ENCODE peak calls at places on chromosomes 2 and 18, in eight cellular contexts. One of them, this sample, is unnamed.

GRCh38 chr18:64019922-64020756 is 50.3 kb downstream of the SERPINB8 start:
- DNase-seq in stimulated activated CD4-positive, alpha-beta T cell treated with anti-CD3 and anti-CD28 coated beads, TNF-alpha, amount 100 ng/mL, for 4 hours: no peak
- DNase-seq in anterior cingulate cortex: no peak
- DNase-seq in stimulated activated CD8-positive, alpha-beta memory T cell treated with anti-CD3 and anti-CD28 coated beads, Interleukin-4, amount 100 ng/mL, for 24 hours: no peak
- DNase-seq in mesothelial cell of epicardium: no peak
- DNase-seq in NCI-H774: no peak
- DNase-seq in A172: no peak
- DNase-seq in neural progenitor cell: no peak
- DNase-seq in this sample: peak

GRCh38 chr2:633371-633770 is 43.8 kb downstream of the TMEM18 start:
- DNase-seq in stimulated activated CD8-positive, alpha-beta memory T cell treated with anti-CD3 and anti-CD28 coated beads, Interleukin-4, amount 100 ng/mL, for 24 hours: no peak
- DNase-seq in stimulated activated CD4-positive, alpha-beta T cell treated with anti-CD3 and anti-CD28 coated beads, TNF-alpha, amount 100 ng/mL, for 4 hours: no peak
- DNase-seq in mesothelial cell of epicardium: no peak
- DNase-seq in NCI-H774: no peak
- DNase-seq in neural progenitor cell: no peak
- DNase-seq in A172: no peak
- DNase-seq in anterior cingulate cortex: no peak
- DNase-seq in this sample: no peak

GRCh38 chr2:180829261-180829660 is 151.1 kb upstream of the UBE2E3 start:
- DNase-seq in stimulated activated CD8-positive, alpha-beta memory T cell treated with anti-CD3 and anti-CD28 coated beads, Interleukin-4, amount 100 ng/mL, for 24 hours: no peak
- DNase-seq in anterior cingulate cortex: no peak
- DNase-seq in NCI-H774: no peak
- DNase-seq in A172: peak
- DNase-seq in stimulated activated CD4-positive, alpha-beta T cell treated with anti-CD3 and anti-CD28 coated beads, TNF-alpha, amount 100 ng/mL, for 4 hours: no peak
- DNase-seq in neural progenitor cell: no peak
- DNase-seq in mesothelial cell of epicardium: no peak
- DNase-seq in this sample: no peak

GRCh38 chr2:25041307-25041927 is 459 bp upstream of the EFR3B start:
- DNase-seq in A172: peak
- DNase-seq in mesothelial cell of epicardium: peak
- DNase-seq in neural progenitor cell: peak
- DNase-seq in stimulated activated CD8-positive, alpha-beta memory T cell treated with anti-CD3 and anti-CD28 coated beads, Interleukin-4, amount 100 ng/mL, for 24 hours: no peak
- DNase-seq in stimulated activated CD4-positive, alpha-beta T cell treated with anti-CD3 and anti-CD28 coated beads, TNF-alpha, amount 100 ng/mL, for 4 hours: no peak
- DNase-seq in anterior cingulate cortex: no peak
- DNase-seq in NCI-H774: peak
- DNase-seq in this sample: peak

GRCh38 chr2:5250482-5250881 is 441.7 kb upstream of the SOX11 start:
- DNase-seq in anterior cingulate cortex: no peak
- DNase-seq in stimulated activated CD8-positive, alpha-beta memory T cell treated with anti-CD3 and anti-CD28 coated beads, Interleukin-4, amount 100 ng/mL, for 24 hours: no peak
- DNase-seq in neural progenitor cell: no peak
- DNase-seq in mesothelial cell of epicardium: no peak
- DNase-seq in A172: peak
- DNase-seq in stimulated activated CD4-positive, alpha-beta T cell treated with anti-CD3 and anti-CD28 coated beads, TNF-alpha, amount 100 ng/mL, for 4 hours: no peak
- DNase-seq in NCI-H774: no peak
- DNase-seq in this sample: peak

GRCh38 chr18:50709215-50709614 is 110.6 kb downstream of the MRO start:
- DNase-seq in neural progenitor cell: peak
- DNase-seq in stimulated activated CD8-positive, alpha-beta memory T cell treated with anti-CD3 and anti-CD28 coated beads, Interleukin-4, amount 100 ng/mL, for 24 hours: no peak
- DNase-seq in mesothelial cell of epicardium: no peak
- DNase-seq in NCI-H774: no peak
- DNase-seq in anterior cingulate cortex: no peak
- DNase-seq in A172: no peak
- DNase-seq in stimulated activated CD4-positive, alpha-beta T cell treated with anti-CD3 and anti-CD28 coated beads, TNF-alpha, amount 100 ng/mL, for 4 hours: no peak
- DNase-seq in this sample: peak

GRCh38 chr2:159516241-159516758 is 100.0 kb downstream of the BAZ2B start:
- DNase-seq in stimulated activated CD4-positive, alpha-beta T cell treated with anti-CD3 and anti-CD28 coated beads, TNF-alpha, amount 100 ng/mL, for 4 hours: no peak
- DNase-seq in A172: peak
- DNase-seq in stimulated activated CD8-positive, alpha-beta memory T cell treated with anti-CD3 and anti-CD28 coated beads, Interleukin-4, amount 100 ng/mL, for 24 hours: no peak
- DNase-seq in anterior cingulate cortex: no peak
- DNase-seq in mesothelial cell of epicardium: no peak
- DNase-seq in NCI-H774: peak
- DNase-seq in neural progenitor cell: peak
- DNase-seq in this sample: peak

GRCh38 chr2:142515493-142515892 is 362.0 kb upstream of the KYNU start:
- DNase-seq in NCI-H774: no peak
- DNase-seq in mesothelial cell of epicardium: no peak
- DNase-seq in stimulated activated CD4-positive, alpha-beta T cell treated with anti-CD3 and anti-CD28 coated beads, TNF-alpha, amount 100 ng/mL, for 4 hours: no peak
- DNase-seq in anterior cingulate cortex: no peak
- DNase-seq in stimulated activated CD8-positive, alpha-beta memory T cell treated with anti-CD3 and anti-CD28 coated beads, Interleukin-4, amount 100 ng/mL, for 24 hours: no peak
- DNase-seq in A172: no peak
- DNase-seq in neural progenitor cell: no peak
- DNase-seq in this sample: no peak

GRCh38 chr2:3642521-3643215 is 15.3 kb upstream of the ALLC start:
- DNase-seq in neural progenitor cell: no peak
- DNase-seq in A172: no peak
- DNase-seq in stimulated activated CD4-positive, alpha-beta T cell treated with anti-CD3 and anti-CD28 coated beads, TNF-alpha, amount 100 ng/mL, for 4 hours: no peak
- DNase-seq in stimulated activated CD8-positive, alpha-beta memory T cell treated with anti-CD3 and anti-CD28 coated beads, Interleukin-4, amount 100 ng/mL, for 24 hours: no peak
- DNase-seq in mesothelial cell of epicardium: peak
- DNase-seq in anterior cingulate cortex: no peak
- DNase-seq in NCI-H774: no peak
- DNase-seq in this sample: no peak

GRCh38 chr18:48843162-48843561 is 107.6 kb downstream of the SMAD7 start:
- DNase-seq in neural progenitor cell: no peak
- DNase-seq in NCI-H774: no peak
- DNase-seq in anterior cingulate cortex: no peak
- DNase-seq in A172: no peak
- DNase-seq in mesothelial cell of epicardium: no peak
- DNase-seq in stimulated activated CD4-positive, alpha-beta T cell treated with anti-CD3 and anti-CD28 coated beads, TNF-alpha, amount 100 ng/mL, for 4 hours: no peak
- DNase-seq in stimulated activated CD8-positive, alpha-beta memory T cell treated with anti-CD3 and anti-CD28 coated beads, Interleukin-4, amount 100 ng/mL, for 24 hours: no peak
- DNase-seq in this sample: no peak

GRCh38 chr2:24768601-24769000 is 24.6 kb downstream of the PTRHD1 start:
- DNase-seq in A172: no peak
- DNase-seq in NCI-H774: no peak
- DNase-seq in mesothelial cell of epicardium: no peak
- DNase-seq in stimulated activated CD4-positive, alpha-beta T cell treated with anti-CD3 and anti-CD28 coated beads, TNF-alpha, amount 100 ng/mL, for 4 hours: no peak
- DNase-seq in neural progenitor cell: no peak
- DNase-seq in stimulated activated CD8-positive, alpha-beta memory T cell treated with anti-CD3 and anti-CD28 coated beads, Interleukin-4, amount 100 ng/mL, for 24 hours: no peak
- DNase-seq in anterior cingulate cortex: no peak
- DNase-seq in this sample: no peak

GRCh38 chr2:195056001-195056400 is 601.0 kb upstream of the SLC39A10 start:
- DNase-seq in mesothelial cell of epicardium: no peak
- DNase-seq in stimulated activated CD4-positive, alpha-beta T cell treated with anti-CD3 and anti-CD28 coated beads, TNF-alpha, amount 100 ng/mL, for 4 hours: no peak
- DNase-seq in neural progenitor cell: no peak
- DNase-seq in NCI-H774: no peak
- DNase-seq in A172: no peak
- DNase-seq in anterior cingulate cortex: no peak
- DNase-seq in stimulated activated CD8-positive, alpha-beta memory T cell treated with anti-CD3 and anti-CD28 coated beads, Interleukin-4, amount 100 ng/mL, for 24 hours: no peak
- DNase-seq in this sample: no peak

GRCh38 chr2:71454221-71455010 is 1.1 kb downstream of the DYSF start:
- DNase-seq in stimulated activated CD8-positive, alpha-beta memory T cell treated with anti-CD3 and anti-CD28 coated beads, Interleukin-4, amount 100 ng/mL, for 24 hours: no peak
- DNase-seq in A172: no peak
- DNase-seq in anterior cingulate cortex: no peak
- DNase-seq in neural progenitor cell: no peak
- DNase-seq in stimulated activated CD4-positive, alpha-beta T cell treated with anti-CD3 and anti-CD28 coated beads, TNF-alpha, amount 100 ng/mL, for 4 hours: no peak
- DNase-seq in NCI-H774: no peak
- DNase-seq in mesothelial cell of epicardium: no peak
- DNase-seq in this sample: peak

GRCh38 chr2:165067958-165068612 is 112.8 kb upstream of the SLC38A11 start:
- DNase-seq in stimulated activated CD8-positive, alpha-beta memory T cell treated with anti-CD3 and anti-CD28 coated beads, Interleukin-4, amount 100 ng/mL, for 24 hours: no peak
- DNase-seq in anterior cingulate cortex: peak
- DNase-seq in stimulated activated CD4-positive, alpha-beta T cell treated with anti-CD3 and anti-CD28 coated beads, TNF-alpha, amount 100 ng/mL, for 4 hours: no peak
- DNase-seq in NCI-H774: peak
- DNase-seq in mesothelial cell of epicardium: peak
- DNase-seq in neural progenitor cell: peak
- DNase-seq in A172: peak
- DNase-seq in this sample: peak

GRCh38 chr2:58702302-58702696 is 461.2 kb upstream of the FANCL start:
- DNase-seq in neural progenitor cell: no peak
- DNase-seq in stimulated activated CD8-positive, alpha-beta memory T cell treated with anti-CD3 and anti-CD28 coated beads, Interleukin-4, amount 100 ng/mL, for 24 hours: no peak
- DNase-seq in anterior cingulate cortex: no peak
- DNase-seq in stimulated activated CD4-positive, alpha-beta T cell treated with anti-CD3 and anti-CD28 coated beads, TNF-alpha, amount 100 ng/mL, for 4 hours: no peak
- DNase-seq in mesothelial cell of epicardium: no peak
- DNase-seq in NCI-H774: no peak
- DNase-seq in A172: peak
- DNase-seq in this sample: no peak

GRCh38 chr2:38835015-38835601 is 40.6 kb downstream of the DHX57 start:
- DNase-seq in A172: peak
- DNase-seq in stimulated activated CD4-positive, alpha-beta T cell treated with anti-CD3 and anti-CD28 coated beads, TNF-alpha, amount 100 ng/mL, for 4 hours: no peak
- DNase-seq in neural progenitor cell: peak
- DNase-seq in mesothelial cell of epicardium: no peak
- DNase-seq in NCI-H774: peak
- DNase-seq in stimulated activated CD8-positive, alpha-beta memory T cell treated with anti-CD3 and anti-CD28 coated beads, Interleukin-4, amount 100 ng/mL, for 24 hours: no peak
- DNase-seq in anterior cingulate cortex: no peak
- DNase-seq in this sample: peak

GRCh38 chr2:217993817-217994459 is 8.9 kb downstream of the TNS1 start:
- DNase-seq in A172: no peak
- DNase-seq in anterior cingulate cortex: peak
- DNase-seq in neural progenitor cell: peak
- DNase-seq in stimulated activated CD4-positive, alpha-beta T cell treated with anti-CD3 and anti-CD28 coated beads, TNF-alpha, amount 100 ng/mL, for 4 hours: peak
- DNase-seq in stimulated activated CD8-positive, alpha-beta memory T cell treated with anti-CD3 and anti-CD28 coated beads, Interleukin-4, amount 100 ng/mL, for 24 hours: peak
- DNase-seq in mesothelial cell of epicardium: peak
- DNase-seq in NCI-H774: no peak
- DNase-seq in this sample: peak

GRCh38 chr2:96733931-96734330 is 5.9 kb downstream of the LMAN2L start:
- DNase-seq in mesothelial cell of epicardium: no peak
- DNase-seq in NCI-H774: no peak
- DNase-seq in stimulated activated CD4-positive, alpha-beta T cell treated with anti-CD3 and anti-CD28 coated beads, TNF-alpha, amount 100 ng/mL, for 4 hours: no peak
- DNase-seq in stimulated activated CD8-positive, alpha-beta memory T cell treated with anti-CD3 and anti-CD28 coated beads, Interleukin-4, amount 100 ng/mL, for 24 hours: no peak
- DNase-seq in A172: no peak
- DNase-seq in anterior cingulate cortex: no peak
- DNase-seq in neural progenitor cell: no peak
- DNase-seq in this sample: no peak

GRCh38 chr18:36187138-36187825 is at the start of gene MOCOS:
- DNase-seq in stimulated activated CD8-positive, alpha-beta memory T cell treated with anti-CD3 and anti-CD28 coated beads, Interleukin-4, amount 100 ng/mL, for 24 hours: peak
- DNase-seq in stimulated activated CD4-positive, alpha-beta T cell treated with anti-CD3 and anti-CD28 coated beads, TNF-alpha, amount 100 ng/mL, for 4 hours: no peak
- DNase-seq in anterior cingulate cortex: no peak
- DNase-seq in NCI-H774: peak
- DNase-seq in neural progenitor cell: peak
- DNase-seq in mesothelial cell of epicardium: peak
- DNase-seq in A172: peak
- DNase-seq in this sample: peak

GRCh38 chr2:168278424-168278888 is 31.1 kb upstream of the STK39 start:
- DNase-seq in A172: peak
- DNase-seq in mesothelial cell of epicardium: no peak
- DNase-seq in neural progenitor cell: peak
- DNase-seq in stimulated activated CD4-positive, alpha-beta T cell treated with anti-CD3 and anti-CD28 coated beads, TNF-alpha, amount 100 ng/mL, for 4 hours: no peak
- DNase-seq in anterior cingulate cortex: no peak
- DNase-seq in NCI-H774: peak
- DNase-seq in stimulated activated CD8-positive, alpha-beta memory T cell treated with anti-CD3 and anti-CD28 coated beads, Interleukin-4, amount 100 ng/mL, for 24 hours: no peak
- DNase-seq in this sample: no peak

GRCh38 chr2:181784556-181784955 is 104.2 kb upstream of the NEUROD1 start:
- DNase-seq in stimulated activated CD8-positive, alpha-beta memory T cell treated with anti-CD3 and anti-CD28 coated beads, Interleukin-4, amount 100 ng/mL, for 24 hours: no peak
- DNase-seq in neural progenitor cell: no peak
- DNase-seq in stimulated activated CD4-positive, alpha-beta T cell treated with anti-CD3 and anti-CD28 coated beads, TNF-alpha, amount 100 ng/mL, for 4 hours: no peak
- DNase-seq in A172: peak
- DNase-seq in anterior cingulate cortex: no peak
- DNase-seq in NCI-H774: no peak
- DNase-seq in mesothelial cell of epicardium: no peak
- DNase-seq in this sample: no peak

GRCh38 chr2:233982421-233983121 is 65.4 kb downstream of the TRPM8 start:
- DNase-seq in mesothelial cell of epicardium: no peak
- DNase-seq in NCI-H774: no peak
- DNase-seq in neural progenitor cell: no peak
- DNase-seq in anterior cingulate cortex: no peak
- DNase-seq in stimulated activated CD4-positive, alpha-beta T cell treated with anti-CD3 and anti-CD28 coated beads, TNF-alpha, amount 100 ng/mL, for 4 hours: no peak
- DNase-seq in A172: peak
- DNase-seq in stimulated activated CD8-positive, alpha-beta memory T cell treated with anti-CD3 and anti-CD28 coated beads, Interleukin-4, amount 100 ng/mL, for 24 hours: no peak
- DNase-seq in this sample: no peak

GRCh38 chr2:233449071-233449901 is 95.0 kb downstream of the DGKD start:
- DNase-seq in NCI-H774: no peak
- DNase-seq in anterior cingulate cortex: peak
- DNase-seq in neural progenitor cell: peak
- DNase-seq in mesothelial cell of epicardium: peak
- DNase-seq in stimulated activated CD8-positive, alpha-beta memory T cell treated with anti-CD3 and anti-CD28 coated beads, Interleukin-4, amount 100 ng/mL, for 24 hours: no peak
- DNase-seq in stimulated activated CD4-positive, alpha-beta T cell treated with anti-CD3 and anti-CD28 coated beads, TNF-alpha, amount 100 ng/mL, for 4 hours: no peak
- DNase-seq in A172: no peak
- DNase-seq in this sample: peak

GRCh38 chr2:143504397-143504796 is 375.2 kb downstream of the ARHGAP15 start:
- DNase-seq in anterior cingulate cortex: no peak
- DNase-seq in mesothelial cell of epicardium: no peak
- DNase-seq in stimulated activated CD4-positive, alpha-beta T cell treated with anti-CD3 and anti-CD28 coated beads, TNF-alpha, amount 100 ng/mL, for 4 hours: no peak
- DNase-seq in NCI-H774: no peak
- DNase-seq in neural progenitor cell: no peak
- DNase-seq in A172: no peak
- DNase-seq in stimulated activated CD8-positive, alpha-beta memory T cell treated with anti-CD3 and anti-CD28 coated beads, Interleukin-4, amount 100 ng/mL, for 24 hours: no peak
- DNase-seq in this sample: no peak

GRCh38 chr2:45826889-45827635 is 175.6 kb downstream of the PRKCE start:
- DNase-seq in neural progenitor cell: no peak
- DNase-seq in anterior cingulate cortex: no peak
- DNase-seq in mesothelial cell of epicardium: no peak
- DNase-seq in stimulated activated CD4-positive, alpha-beta T cell treated with anti-CD3 and anti-CD28 coated beads, TNF-alpha, amount 100 ng/mL, for 4 hours: no peak
- DNase-seq in stimulated activated CD8-positive, alpha-beta memory T cell treated with anti-CD3 and anti-CD28 coated beads, Interleukin-4, amount 100 ng/mL, for 24 hours: no peak
- DNase-seq in A172: peak
- DNase-seq in NCI-H774: no peak
- DNase-seq in this sample: no peak

GRCh38 chr2:191556463-191556862 is 121.5 kb upstream of the NABP1 start:
- DNase-seq in neural progenitor cell: no peak
- DNase-seq in NCI-H774: no peak
- DNase-seq in A172: no peak
- DNase-seq in mesothelial cell of epicardium: no peak
- DNase-seq in stimulated activated CD8-positive, alpha-beta memory T cell treated with anti-CD3 and anti-CD28 coated beads, Interleukin-4, amount 100 ng/mL, for 24 hours: no peak
- DNase-seq in anterior cingulate cortex: no peak
- DNase-seq in stimulated activated CD4-positive, alpha-beta T cell treated with anti-CD3 and anti-CD28 coated beads, TNF-alpha, amount 100 ng/mL, for 4 hours: no peak
- DNase-seq in this sample: no peak

GRCh38 chr18:73614812-73615211 is 532.8 kb downstream of the FBXO15 start:
- DNase-seq in anterior cingulate cortex: no peak
- DNase-seq in mesothelial cell of epicardium: no peak
- DNase-seq in neural progenitor cell: no peak
- DNase-seq in stimulated activated CD8-positive, alpha-beta memory T cell treated with anti-CD3 and anti-CD28 coated beads, Interleukin-4, amount 100 ng/mL, for 24 hours: no peak
- DNase-seq in stimulated activated CD4-positive, alpha-beta T cell treated with anti-CD3 and anti-CD28 coated beads, TNF-alpha, amount 100 ng/mL, for 4 hours: no peak
- DNase-seq in A172: peak
- DNase-seq in NCI-H774: no peak
- DNase-seq in this sample: no peak

GRCh38 chr2:9390991-9391390 is 32.3 kb downstream of the ITGB1BP1 start:
- DNase-seq in NCI-H774: no peak
- DNase-seq in A172: no peak
- DNase-seq in stimulated activated CD4-positive, alpha-beta T cell treated with anti-CD3 and anti-CD28 coated beads, TNF-alpha, amount 100 ng/mL, for 4 hours: no peak
- DNase-seq in mesothelial cell of epicardium: no peak
- DNase-seq in anterior cingulate cortex: no peak
- DNase-seq in stimulated activated CD8-positive, alpha-beta memory T cell treated with anti-CD3 and anti-CD28 coated beads, Interleukin-4, amount 100 ng/mL, for 24 hours: no peak
- DNase-seq in neural progenitor cell: no peak
- DNase-seq in this sample: no peak

GRCh38 chr2:200615247-200615646 is 29.4 kb downstream of the AOX1 start:
- DNase-seq in A172: peak
- DNase-seq in stimulated activated CD4-positive, alpha-beta T cell treated with anti-CD3 and anti-CD28 coated beads, TNF-alpha, amount 100 ng/mL, for 4 hours: no peak
- DNase-seq in NCI-H774: no peak
- DNase-seq in anterior cingulate cortex: no peak
- DNase-seq in neural progenitor cell: no peak
- DNase-seq in mesothelial cell of epicardium: no peak
- DNase-seq in stimulated activated CD8-positive, alpha-beta memory T cell treated with anti-CD3 and anti-CD28 coated beads, Interleukin-4, amount 100 ng/mL, for 24 hours: no peak
- DNase-seq in this sample: no peak

GRCh38 chr2:170218456-170218855 is 40.5 kb downstream of the MYO3B start:
- DNase-seq in anterior cingulate cortex: no peak
- DNase-seq in stimulated activated CD8-positive, alpha-beta memory T cell treated with anti-CD3 and anti-CD28 coated beads, Interleukin-4, amount 100 ng/mL, for 24 hours: no peak
- DNase-seq in NCI-H774: peak
- DNase-seq in stimulated activated CD4-positive, alpha-beta T cell treated with anti-CD3 and anti-CD28 coated beads, TNF-alpha, amount 100 ng/mL, for 4 hours: no peak
- DNase-seq in mesothelial cell of epicardium: no peak
- DNase-seq in A172: no peak
- DNase-seq in neural progenitor cell: no peak
- DNase-seq in this sample: no peak

GRCh38 chr2:102116675-102117471 is 25.7 kb upstream of the IL1R1 start:
- DNase-seq in anterior cingulate cortex: no peak
- DNase-seq in stimulated activated CD4-positive, alpha-beta T cell treated with anti-CD3 and anti-CD28 coated beads, TNF-alpha, amount 100 ng/mL, for 4 hours: no peak
- DNase-seq in NCI-H774: no peak
- DNase-seq in A172: no peak
- DNase-seq in mesothelial cell of epicardium: no peak
- DNase-seq in stimulated activated CD8-positive, alpha-beta memory T cell treated with anti-CD3 and anti-CD28 coated beads, Interleukin-4, amount 100 ng/mL, for 24 hours: no peak
- DNase-seq in neural progenitor cell: no peak
- DNase-seq in this sample: no peak

GRCh38 chr2:86029873-86030272 is 75.8 kb downstream of the POLR1A start:
- DNase-seq in A172: no peak
- DNase-seq in stimulated activated CD8-positive, alpha-beta memory T cell treated with anti-CD3 and anti-CD28 coated beads, Interleukin-4, amount 100 ng/mL, for 24 hours: no peak
- DNase-seq in NCI-H774: no peak
- DNase-seq in stimulated activated CD4-positive, alpha-beta T cell treated with anti-CD3 and anti-CD28 coated beads, TNF-alpha, amount 100 ng/mL, for 4 hours: no peak
- DNase-seq in mesothelial cell of epicardium: no peak
- DNase-seq in neural progenitor cell: no peak
- DNase-seq in anterior cingulate cortex: no peak
- DNase-seq in this sample: no peak

GRCh38 chr2:75410702-75411101 is 150.0 kb downstream of the EVA1A start:
- DNase-seq in stimulated activated CD4-positive, alpha-beta T cell treated with anti-CD3 and anti-CD28 coated beads, TNF-alpha, amount 100 ng/mL, for 4 hours: no peak
- DNase-seq in neural progenitor cell: no peak
- DNase-seq in A172: no peak
- DNase-seq in anterior cingulate cortex: no peak
- DNase-seq in stimulated activated CD8-positive, alpha-beta memory T cell treated with anti-CD3 and anti-CD28 coated beads, Interleukin-4, amount 100 ng/mL, for 24 hours: no peak
- DNase-seq in NCI-H774: no peak
- DNase-seq in mesothelial cell of epicardium: no peak
- DNase-seq in this sample: no peak

GRCh38 chr2:29066989-29067605 is 7.2 kb downstream of the PCARE start:
- DNase-seq in A172: peak
- DNase-seq in stimulated activated CD4-positive, alpha-beta T cell treated with anti-CD3 and anti-CD28 coated beads, TNF-alpha, amount 100 ng/mL, for 4 hours: no peak
- DNase-seq in mesothelial cell of epicardium: peak
- DNase-seq in anterior cingulate cortex: no peak
- DNase-seq in neural progenitor cell: no peak
- DNase-seq in stimulated activated CD8-positive, alpha-beta memory T cell treated with anti-CD3 and anti-CD28 coated beads, Interleukin-4, amount 100 ng/mL, for 24 hours: no peak
- DNase-seq in NCI-H774: no peak
- DNase-seq in this sample: no peak

This sample was measured in H7.